ENCODE peak calls at places on chromosomes 6 and 20, in nine cellular contexts. Q is BJ; I is hepatocyte; R is lower leg skin; Y is cardiac fibroblast; O is heart right ventricle; H is CD4-positive, alpha-beta T cell; J is esophagus squamous epithelium; P is MCF 10A. U is an unnamed sample.
A peak's percentile ranks its signal among the peaks of the same experiment; 100 is the strongest.

GRCh38 chr20:61120595-61121515 is 131.2 kb upstream of the CDH4 start:
- DNase-seq in Y (peak; percentile 85), I (peak; percentile 84), P (peak; percentile 83), R (peak; percentile 76), H (no peak), O (no peak), Q (no peak), J (no peak), U (peak; percentile 18)

GRCh38 chr6:41239467-41240159 is 11.5 kb downstream of the TREML4 start:
- DNase-seq in Y (no peak), H (no peak), O (no peak), Q (no peak), R (no peak), P (no peak), I (no peak), J (no peak), U (no peak)

GRCh38 chr6:11494786-11495564 is 42.6 kb upstream of the TMEM170B start:
- DNase-seq in P (no peak), Q (no peak), H (no peak), I (no peak), J (no peak), Y (peak; percentile 22), R (no peak), O (no peak), U (no peak)

GRCh38 chr20:14643146-14643545 is 305.7 kb upstream of the FLRT3 start:
- DNase-seq in O (no peak), P (no peak), R (no peak), Y (no peak), H (no peak), I (no peak), Q (no peak), J (no peak), U (no peak)

GRCh38 chr20:59948212-59948611 is 8.0 kb downstream of the FAM217B start:
- DNase-seq in O (no peak), R (no peak), I (no peak), H (no peak), Y (no peak), Q (no peak), J (no peak), P (no peak), U (no peak)

GRCh38 chr20:5524886-5525285 is 208.1 kb upstream of the PROKR2 start:
- DNase-seq in J (no peak), O (no peak), I (no peak), R (no peak), H (no peak), P (peak; percentile 25), Y (no peak), Q (no peak), U (no peak)

GRCh38 chr20:53865905-53866786 is 204.2 kb downstream of the BCAS1 start:
- DNase-seq in Y (peak; percentile 82), O (no peak), H (no peak), R (no peak), I (peak; percentile 61), P (peak; percentile 44), Q (no peak), J (no peak), U (peak; percentile 91)

GRCh38 chr6:15623282-15624116 is 39.3 kb downstream of the DTNBP1 start:
- DNase-seq in R (no peak), Q (no peak), J (no peak), P (peak; percentile 37), Y (peak; percentile 51), O (no peak), I (peak; percentile 26), H (no peak), U (no peak)

GRCh38 chr6:44247338-44248302 is 719 bp downstream of the HSP90AB1 start:
- DNase-seq in H (peak; percentile 83), I (peak; percentile 81), R (peak; percentile 95), Q (no peak), P (peak; percentile 55), O (peak; percentile 70), Y (peak; percentile 53), J (no peak), U (no peak)

GRCh38 chr6:44245391-44245911 is 1.4 kb upstream of the HSP90AB1 start:
- DNase-seq in J (no peak), Q (no peak), I (no peak), R (no peak), P (no peak), H (no peak), Y (no peak), O (no peak), U (no peak)

GRCh38 chr6:44246663-44247337 is at the start of gene HSP90AB1:
- DNase-seq in Q (peak; percentile 87), R (peak; percentile 99), O (peak; percentile 90), H (peak; percentile 94), I (peak; percentile 98), J (peak; percentile 92), Y (peak; percentile 99), P (peak; percentile 98), U (peak; percentile 98)

GRCh38 chr6:44248579-44248978 is 1.7 kb downstream of the HSP90AB1 start:
- DNase-seq in J (no peak), I (no peak), Q (no peak), P (no peak), Y (no peak), O (no peak), R (no peak), H (no peak), U (no peak)

DNA sequence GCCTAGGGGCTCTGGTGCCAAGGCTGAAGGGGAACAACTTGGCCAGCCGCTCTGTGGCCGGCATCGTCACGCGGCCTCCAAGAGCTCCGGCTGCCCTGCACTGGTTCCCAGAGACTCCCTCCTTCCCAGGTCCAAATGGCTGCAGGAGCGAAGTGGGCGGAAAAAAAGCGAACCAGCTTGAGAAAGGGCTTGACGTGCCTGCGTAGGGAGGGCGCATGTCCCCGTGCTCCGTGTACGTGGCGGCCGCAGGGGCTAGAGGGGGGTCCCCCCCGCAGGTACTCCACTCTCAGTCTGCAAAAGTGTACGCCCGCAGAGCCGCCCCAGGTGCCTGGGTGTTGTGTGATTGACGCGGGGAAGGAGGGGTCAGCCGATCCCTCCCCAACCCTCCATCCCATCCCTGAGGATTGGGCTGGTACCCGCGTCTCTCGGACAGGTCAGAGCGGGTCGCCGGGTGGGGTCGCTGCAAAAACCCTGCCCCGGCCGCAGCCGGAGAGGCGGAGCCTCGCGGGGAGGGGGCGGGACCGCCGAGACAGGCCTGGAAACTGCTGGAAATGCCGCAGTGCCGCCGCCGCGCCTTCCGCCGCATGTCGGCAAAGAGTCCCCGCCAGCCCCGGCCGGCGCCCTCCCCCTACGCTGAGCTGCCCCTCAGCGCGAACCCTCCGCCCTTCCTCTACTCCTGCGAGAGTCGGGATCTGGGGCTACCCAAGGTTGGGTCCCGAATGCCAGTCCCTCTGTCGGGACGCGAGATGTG is 814 bp upstream of the HSP90AB1 start:
- DNase-seq in J (no peak), R (peak; percentile 97), Q (no peak), P (peak; percentile 89), I (peak; percentile 92), Y (peak; percentile 83), O (peak; percentile 93), H (peak; percentile 61), U (peak; percentile 68)
- TF ChIP-seq CTCF in J (no peak), R (no peak), Q (peak; percentile 45), P (no peak), I (peak; percentile 48), Y (no peak), O (peak; percentile 29), H (no peak), U (peak; percentile 59)

DNA sequence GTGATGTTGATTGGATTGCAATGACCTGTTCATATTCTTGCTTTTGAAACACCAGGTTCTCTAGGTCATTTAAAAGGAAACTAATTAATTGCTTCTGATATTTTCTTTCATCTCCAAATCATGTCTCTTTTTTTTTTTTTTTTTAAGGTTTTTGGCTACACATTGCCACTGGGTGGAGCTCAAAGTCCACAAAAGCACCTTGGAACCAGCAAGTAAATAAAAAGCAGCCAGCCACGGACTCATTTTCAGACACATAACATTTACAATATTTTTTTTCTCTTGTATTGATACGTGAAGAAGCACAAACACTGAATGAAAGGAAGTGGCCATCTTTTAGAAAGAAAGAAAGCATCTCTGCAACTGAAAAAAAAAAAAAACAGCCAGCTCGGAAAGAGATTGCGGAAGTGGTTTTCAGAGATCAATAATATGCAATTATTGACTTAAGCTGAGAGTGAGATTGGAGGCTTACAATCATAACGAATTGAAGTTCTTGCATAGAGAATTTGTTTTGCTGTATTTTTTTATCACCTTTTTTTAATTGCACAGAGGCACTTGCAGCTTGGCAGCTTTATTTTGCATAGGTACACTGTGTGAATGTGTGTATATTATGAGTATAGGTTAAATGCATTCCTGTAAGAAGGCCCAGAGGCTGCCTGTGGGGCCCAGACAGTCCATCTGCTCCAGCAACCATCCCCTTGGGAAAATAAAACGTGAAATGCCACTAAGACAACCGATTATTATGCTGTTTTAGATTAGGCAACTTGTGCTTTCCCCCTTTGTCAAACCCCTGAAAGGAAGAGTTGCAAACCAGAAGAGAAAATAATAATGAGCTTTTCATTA is 28.2 kb downstream of the CGA start:
- DNase-seq in P (peak; percentile 62), J (no peak), Q (peak; percentile 8), O (no peak), R (no peak), H (no peak), I (peak; percentile 68), Y (peak; percentile 79), U (peak; percentile 28)
- TF ChIP-seq CTCF in P (peak; percentile 72), J (no peak), Q (peak; percentile 59), O (peak; percentile 48), R (no peak), H (peak; percentile 34), I (peak; percentile 76), Y (peak; percentile 45), U (peak; percentile 41)

DNA sequence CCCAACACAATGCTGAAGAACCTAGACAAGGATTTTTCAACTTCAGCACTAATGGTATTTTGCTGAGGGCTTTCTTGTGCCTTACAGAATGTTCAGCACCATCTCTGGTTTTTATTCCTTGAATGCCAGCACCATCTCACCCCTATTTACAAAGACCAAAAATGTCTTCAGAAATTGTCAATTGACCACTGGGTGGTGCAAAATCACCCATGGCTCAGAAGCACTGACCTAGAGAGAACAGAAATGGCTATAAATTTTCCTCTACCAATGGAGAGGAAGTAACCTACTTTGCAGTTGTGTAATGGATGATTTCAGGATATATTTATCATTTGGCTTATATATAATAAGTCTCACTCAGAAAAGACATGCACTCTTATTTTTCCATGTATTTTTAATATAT is 431.0 kb upstream of the IRAK1BP1 start:
- DNase-seq in H (no peak), P (peak; percentile 38), Y (peak; percentile 70), J (no peak), O (no peak), Q (no peak), R (no peak), I (peak; percentile 4), U (no peak)
- TF ChIP-seq CTCF in H (no peak), P (peak; percentile 45), Y (peak; percentile 46), J (no peak), O (no peak), Q (peak; percentile 52), R (no peak), I (peak; percentile 12), U (peak; percentile 15)

GRCh38 chr20:41179961-41180360 is 42.6 kb downstream of the PLCG1 start:
- DNase-seq in R (peak; percentile 50), O (no peak), Q (no peak), H (no peak), J (no peak), Y (no peak), I (no peak), P (no peak), U (no peak)

GRCh38 chr20:41180599-41181333 is 43.4 kb downstream of the PLCG1 start:
- DNase-seq in I (no peak), R (peak; percentile 72), Q (no peak), J (no peak), O (no peak), H (no peak), Y (no peak), P (no peak), U (no peak)

GRCh38 chr20:41178495-41178894 is 41.2 kb downstream of the PLCG1 start:
- DNase-seq in Q (no peak), P (no peak), H (no peak), O (no peak), Y (no peak), R (peak; percentile 42), I (no peak), J (no peak), U (no peak)

GRCh38 chr20:41177636-41178035 is 40.3 kb downstream of the PLCG1 start:
- DNase-seq in I (peak; percentile 23), H (no peak), O (no peak), Q (peak; percentile 82), Y (peak; percentile 94), P (peak; percentile 80), J (no peak), R (peak; percentile 85), U (no peak)

DNA sequence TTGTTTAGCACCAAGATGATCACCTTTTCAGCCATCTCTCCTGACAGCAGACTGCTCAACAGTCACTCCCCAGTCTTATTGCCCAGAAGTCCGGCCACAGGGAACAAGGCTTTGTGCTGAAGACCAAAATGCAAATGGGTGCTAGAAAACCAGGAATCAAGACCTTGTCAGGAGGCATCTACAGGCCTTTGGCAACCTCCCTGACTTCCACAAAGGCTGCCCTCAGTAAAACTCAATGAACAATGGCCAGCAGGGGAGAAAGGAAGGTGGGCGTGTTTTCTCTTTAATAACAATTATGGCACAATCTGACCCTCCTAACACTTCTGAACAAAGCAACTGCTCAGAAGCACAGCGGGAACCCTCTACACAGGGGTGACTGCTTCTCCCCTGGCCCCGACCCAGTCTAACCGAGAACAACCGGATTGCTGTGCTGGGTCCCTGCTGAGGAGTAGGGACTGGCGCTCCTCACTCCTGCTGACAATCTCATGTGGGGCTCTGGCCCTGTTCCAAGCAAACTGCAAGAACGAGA is 41.6 kb downstream of the PLCG1 start:
- DNase-seq in I (no peak), O (no peak), J (no peak), H (no peak), Q (no peak), P (no peak), R (peak; percentile 69), Y (no peak), U (no peak)
- TF ChIP-seq CTCF in I (no peak), O (no peak), J (no peak), H (no peak), Q (no peak), P (no peak), R (no peak), Y (no peak), U (no peak)